ENCODE peak calls at places on chromosomes 6 and 20, in eight cellular contexts. One of them, this sample, is unnamed.

GRCh38 chr6:2147737-2148448 is 97.5 kb downstream of the GMDS start:
- DNase-seq in transverse colon: no peak
- DNase-seq in SK-N-MC: no peak
- DNase-seq in upper lobe of left lung: no peak
- DNase-seq in endothelial cell of umbilical vein: no peak
- DNase-seq in suprapubic skin: no peak
- DNase-seq in HCT116: no peak
- DNase-seq in prostate gland: no peak
- DNase-seq in this sample: no peak

GRCh38 chr6:64553414-64553813 is 917.8 kb downstream of the PHF3 start:
- DNase-seq in upper lobe of left lung: no peak
- DNase-seq in suprapubic skin: no peak
- DNase-seq in SK-N-MC: no peak
- DNase-seq in endothelial cell of umbilical vein: no peak
- DNase-seq in prostate gland: no peak
- DNase-seq in HCT116: no peak
- DNase-seq in transverse colon: no peak
- DNase-seq in this sample: no peak

GRCh38 chr20:32651537-32651936 is 22.2 kb downstream of the C20orf203 start:
- DNase-seq in upper lobe of left lung: no peak
- DNase-seq in suprapubic skin: no peak
- DNase-seq in prostate gland: no peak
- DNase-seq in endothelial cell of umbilical vein: no peak
- DNase-seq in HCT116: no peak
- DNase-seq in transverse colon: no peak
- DNase-seq in SK-N-MC: no peak
- DNase-seq in this sample: no peak

GRCh38 chr6:45001663-45002062 is 326.5 kb upstream of the RUNX2 start:
- DNase-seq in transverse colon: no peak
- DNase-seq in HCT116: no peak
- DNase-seq in SK-N-MC: no peak
- DNase-seq in upper lobe of left lung: no peak
- DNase-seq in prostate gland: no peak
- DNase-seq in endothelial cell of umbilical vein: no peak
- DNase-seq in suprapubic skin: no peak
- DNase-seq in this sample: no peak

GRCh38 chr20:1860446-1860845 is 34.8 kb upstream of the SIRPA start:
- DNase-seq in prostate gland: peak
- DNase-seq in upper lobe of left lung: no peak
- DNase-seq in endothelial cell of umbilical vein: no peak
- DNase-seq in SK-N-MC: no peak
- DNase-seq in transverse colon: no peak
- DNase-seq in HCT116: no peak
- DNase-seq in suprapubic skin: no peak
- DNase-seq in this sample: no peak

GRCh38 chr20:39885975-39886649 is 802.9 kb downstream of the MAFB start:
- DNase-seq in SK-N-MC: peak
- DNase-seq in prostate gland: peak
- DNase-seq in upper lobe of left lung: no peak
- DNase-seq in HCT116: no peak
- DNase-seq in suprapubic skin: peak
- DNase-seq in endothelial cell of umbilical vein: peak
- DNase-seq in transverse colon: peak
- DNase-seq in this sample: no peak

GRCh38 chr20:33653218-33653899 is 8.8 kb upstream of the C20orf144 start:
- DNase-seq in suprapubic skin: no peak
- DNase-seq in prostate gland: no peak
- DNase-seq in HCT116: peak
- DNase-seq in upper lobe of left lung: no peak
- DNase-seq in endothelial cell of umbilical vein: peak
- DNase-seq in SK-N-MC: peak
- DNase-seq in transverse colon: peak
- DNase-seq in this sample: no peak

GRCh38 chr6:13012271-13012670 is 295.7 kb downstream of the PHACTR1 start:
- DNase-seq in prostate gland: no peak
- DNase-seq in endothelial cell of umbilical vein: no peak
- DNase-seq in upper lobe of left lung: no peak
- DNase-seq in HCT116: no peak
- DNase-seq in SK-N-MC: no peak
- DNase-seq in transverse colon: no peak
- DNase-seq in suprapubic skin: no peak
- DNase-seq in this sample: no peak

GRCh38 chr6:142943746-142944125 is 1.2 kb downstream of the HIVEP2 start:
- DNase-seq in upper lobe of left lung: no peak
- DNase-seq in prostate gland: peak
- DNase-seq in SK-N-MC: no peak
- DNase-seq in suprapubic skin: peak
- DNase-seq in transverse colon: peak
- DNase-seq in HCT116: no peak
- DNase-seq in endothelial cell of umbilical vein: peak
- DNase-seq in this sample: no peak

GRCh38 chr20:33796907-33797544 is 14.1 kb upstream of the CHMP4B start:
- DNase-seq in upper lobe of left lung: no peak
- DNase-seq in endothelial cell of umbilical vein: no peak
- DNase-seq in SK-N-MC: no peak
- DNase-seq in prostate gland: no peak
- DNase-seq in HCT116: peak
- DNase-seq in suprapubic skin: no peak
- DNase-seq in transverse colon: no peak
- DNase-seq in this sample: no peak

GRCh38 chr6:25359191-25359861 is 80.2 kb downstream of the CARMIL1 start:
- DNase-seq in SK-N-MC: peak
- DNase-seq in endothelial cell of umbilical vein: no peak
- DNase-seq in upper lobe of left lung: no peak
- DNase-seq in prostate gland: no peak
- DNase-seq in HCT116: no peak
- DNase-seq in suprapubic skin: no peak
- DNase-seq in transverse colon: no peak
- DNase-seq in this sample: peak

GRCh38 chr6:36443951-36444428 is 1.2 kb downstream of the KCTD20 start:
- DNase-seq in prostate gland: no peak
- DNase-seq in SK-N-MC: no peak
- DNase-seq in HCT116: peak
- DNase-seq in upper lobe of left lung: no peak
- DNase-seq in transverse colon: no peak
- DNase-seq in suprapubic skin: no peak
- DNase-seq in endothelial cell of umbilical vein: peak
- DNase-seq in this sample: peak

GRCh38 chr6:35077713-35078105 is 63.4 kb downstream of the TCP11 start:
- DNase-seq in endothelial cell of umbilical vein: no peak
- DNase-seq in transverse colon: no peak
- DNase-seq in prostate gland: no peak
- DNase-seq in suprapubic skin: peak
- DNase-seq in HCT116: no peak
- DNase-seq in upper lobe of left lung: no peak
- DNase-seq in SK-N-MC: no peak
- DNase-seq in this sample: no peak

GRCh38 chr6:52549428-52549827 is 27.4 kb downstream of the TRAM2 start:
- DNase-seq in upper lobe of left lung: no peak
- DNase-seq in transverse colon: no peak
- DNase-seq in prostate gland: no peak
- DNase-seq in SK-N-MC: peak
- DNase-seq in endothelial cell of umbilical vein: peak
- DNase-seq in suprapubic skin: no peak
- DNase-seq in HCT116: no peak
- DNase-seq in this sample: no peak

DNA sequence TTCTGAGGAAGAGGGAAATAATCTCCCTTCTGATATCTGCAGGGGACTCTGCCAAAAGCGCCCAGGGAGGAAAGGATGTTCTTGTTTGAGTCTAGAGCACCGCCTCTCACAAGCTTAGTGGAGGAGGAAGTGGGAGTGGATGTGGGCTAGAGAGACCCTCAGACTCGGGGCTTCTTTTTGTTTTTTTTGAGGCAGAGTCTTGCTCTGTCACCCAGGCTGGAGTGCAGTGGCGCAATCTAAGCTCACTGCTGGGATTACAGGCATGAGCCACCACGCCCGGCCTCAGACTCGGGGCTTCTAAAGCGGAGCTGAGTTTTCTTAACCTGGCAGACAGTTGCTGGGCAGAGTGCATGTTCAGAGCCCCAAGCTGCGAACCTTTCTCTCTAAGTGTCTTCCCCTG is 310.8 kb downstream of the BMP7 start:
- DNase-seq in suprapubic skin: no peak
- DNase-seq in prostate gland: no peak
- DNase-seq in transverse colon: no peak
- DNase-seq in SK-N-MC: no peak
- DNase-seq in HCT116: no peak
- DNase-seq in upper lobe of left lung: no peak
- DNase-seq in endothelial cell of umbilical vein: no peak
- DNase-seq in this sample: no peak
- TF ChIP-seq POLR2AphosphoS5 in suprapubic skin: no peak
- TF ChIP-seq POLR2AphosphoS5 in prostate gland: no peak
- TF ChIP-seq POLR2AphosphoS5 in transverse colon: no peak
- TF ChIP-seq POLR2AphosphoS5 in SK-N-MC: no peak
- TF ChIP-seq POLR2AphosphoS5 in HCT116: no peak
- TF ChIP-seq POLR2AphosphoS5 in upper lobe of left lung: no peak
- TF ChIP-seq POLR2AphosphoS5 in endothelial cell of umbilical vein: no peak
- TF ChIP-seq POLR2AphosphoS5 in this sample: no peak

GRCh38 chr20:44133424-44133823 is 53.6 kb downstream of the JPH2 start:
- DNase-seq in transverse colon: no peak
- DNase-seq in suprapubic skin: no peak
- DNase-seq in endothelial cell of umbilical vein: no peak
- DNase-seq in prostate gland: no peak
- DNase-seq in upper lobe of left lung: no peak
- DNase-seq in HCT116: no peak
- DNase-seq in SK-N-MC: no peak
- DNase-seq in this sample: no peak
- H3K4me3 ChIP-seq in transverse colon: no peak
- H3K4me3 ChIP-seq in suprapubic skin: no peak
- H3K4me3 ChIP-seq in endothelial cell of umbilical vein: no peak
- H3K4me3 ChIP-seq in prostate gland: no peak
- H3K4me3 ChIP-seq in upper lobe of left lung: no peak
- H3K4me3 ChIP-seq in HCT116: no peak
- H3K4me3 ChIP-seq in SK-N-MC: no peak
- H3K4me3 ChIP-seq in this sample: no peak

DNA sequence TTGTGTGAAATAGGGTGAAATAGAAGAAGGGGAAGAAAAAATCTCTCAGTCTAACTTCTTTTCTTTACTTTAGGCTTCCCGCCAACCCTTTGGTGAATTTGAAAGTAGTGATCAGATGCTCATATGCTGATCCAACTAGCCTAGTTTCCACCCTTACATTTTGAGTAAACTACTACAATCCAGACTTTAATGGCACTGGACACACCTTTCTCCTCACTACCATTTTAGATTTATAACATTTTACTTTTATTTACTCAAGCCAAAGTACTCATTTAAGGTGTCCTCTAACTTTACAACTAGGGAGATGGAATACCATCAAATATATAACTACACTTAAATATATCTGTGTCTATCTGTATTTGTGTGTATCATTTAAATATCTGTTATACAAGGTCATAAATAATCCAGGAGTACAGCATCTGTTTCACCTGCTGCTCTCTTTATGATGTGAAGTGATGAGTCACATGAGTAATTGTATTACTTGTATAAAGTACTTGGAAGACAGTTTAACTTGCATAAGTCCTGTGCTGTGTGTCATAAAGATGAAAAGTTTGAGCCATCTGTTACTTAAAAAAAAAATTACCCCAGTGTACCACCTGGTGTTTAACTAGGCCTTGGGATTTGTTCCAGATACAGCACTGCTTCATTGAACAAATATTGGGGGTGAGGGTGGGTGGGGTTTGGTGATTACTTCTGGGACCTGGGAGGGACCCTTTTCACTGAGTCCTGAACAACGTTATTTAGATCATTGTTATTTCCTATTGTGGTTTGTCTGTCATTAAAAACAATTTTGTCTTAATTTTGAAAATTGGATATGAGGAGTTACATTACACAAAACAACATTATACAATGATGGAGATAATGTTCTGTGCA is 172.3 kb downstream of the CDKAL1 start:
- DNase-seq in endothelial cell of umbilical vein: no peak
- DNase-seq in prostate gland: no peak
- DNase-seq in HCT116: peak
- DNase-seq in upper lobe of left lung: no peak
- DNase-seq in SK-N-MC: no peak
- DNase-seq in suprapubic skin: no peak
- DNase-seq in transverse colon: no peak
- DNase-seq in this sample: no peak
- H3K27ac ChIP-seq in endothelial cell of umbilical vein: no peak
- H3K27ac ChIP-seq in prostate gland: no peak
- H3K27ac ChIP-seq in HCT116: no peak
- H3K27ac ChIP-seq in upper lobe of left lung: no peak
- H3K27ac ChIP-seq in SK-N-MC: no peak
- H3K27ac ChIP-seq in suprapubic skin: no peak
- H3K27ac ChIP-seq in transverse colon: peak
- H3K27ac ChIP-seq in this sample: no peak

GRCh38 chr6:30198166-30199084 is 14.8 kb downstream of the TRIM26 start:
- DNase-seq in prostate gland: no peak
- DNase-seq in HCT116: no peak
- DNase-seq in upper lobe of left lung: peak
- DNase-seq in endothelial cell of umbilical vein: no peak
- DNase-seq in transverse colon: no peak
- DNase-seq in SK-N-MC: no peak
- DNase-seq in suprapubic skin: no peak
- DNase-seq in this sample: peak

GRCh38 chr6:30206799-30207618 is 6.2 kb downstream of the TRIM26 start:
- DNase-seq in upper lobe of left lung: no peak
- DNase-seq in HCT116: no peak
- DNase-seq in SK-N-MC: no peak
- DNase-seq in suprapubic skin: no peak
- DNase-seq in transverse colon: peak
- DNase-seq in endothelial cell of umbilical vein: peak
- DNase-seq in prostate gland: peak
- DNase-seq in this sample: no peak

GRCh38 chr6:30200551-30201281 is 12.5 kb downstream of the TRIM26 start:
- DNase-seq in prostate gland: no peak
- DNase-seq in HCT116: no peak
- DNase-seq in upper lobe of left lung: no peak
- DNase-seq in suprapubic skin: no peak
- DNase-seq in endothelial cell of umbilical vein: no peak
- DNase-seq in SK-N-MC: no peak
- DNase-seq in transverse colon: no peak
- DNase-seq in this sample: no peak

GRCh38 chr6:30206152-30206551 is 7.1 kb downstream of the TRIM26 start:
- DNase-seq in upper lobe of left lung: no peak
- DNase-seq in endothelial cell of umbilical vein: no peak
- DNase-seq in prostate gland: no peak
- DNase-seq in HCT116: no peak
- DNase-seq in transverse colon: no peak
- DNase-seq in SK-N-MC: no peak
- DNase-seq in suprapubic skin: no peak
- DNase-seq in this sample: no peak

DNA sequence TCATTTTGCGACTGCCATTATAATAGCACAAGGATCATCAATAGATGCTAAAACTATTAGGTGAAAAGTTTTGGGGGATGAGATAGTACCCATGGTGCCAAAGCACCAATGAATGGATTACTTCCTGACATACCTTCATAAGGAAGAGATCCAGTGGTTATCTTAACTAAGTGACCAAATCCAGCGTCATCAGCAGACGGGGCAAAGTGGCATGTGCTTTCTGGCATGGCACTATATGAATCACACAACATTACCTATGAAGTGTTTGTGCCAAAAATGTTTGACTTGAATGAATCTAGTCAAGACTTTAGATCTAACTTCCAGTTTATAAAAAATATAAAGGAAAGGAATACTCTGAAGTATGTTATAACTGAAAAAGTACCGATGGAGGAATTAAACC is 10.8 kb downstream of the TRIM26 start:
- DNase-seq in endothelial cell of umbilical vein: no peak
- DNase-seq in SK-N-MC: no peak
- DNase-seq in suprapubic skin: no peak
- DNase-seq in upper lobe of left lung: no peak
- DNase-seq in prostate gland: no peak
- DNase-seq in HCT116: no peak
- DNase-seq in transverse colon: no peak
- DNase-seq in this sample: no peak
- TF ChIP-seq POLR2AphosphoS5 in endothelial cell of umbilical vein: no peak
- TF ChIP-seq POLR2AphosphoS5 in SK-N-MC: no peak
- TF ChIP-seq POLR2AphosphoS5 in suprapubic skin: no peak
- TF ChIP-seq POLR2AphosphoS5 in upper lobe of left lung: no peak
- TF ChIP-seq POLR2AphosphoS5 in prostate gland: no peak
- TF ChIP-seq POLR2AphosphoS5 in HCT116: no peak
- TF ChIP-seq POLR2AphosphoS5 in transverse colon: no peak
- TF ChIP-seq POLR2AphosphoS5 in this sample: no peak

This sample was measured in esophagus muscularis mucosa.